ENCODE peak calls at places on chromosomes 6 and 20, in eight cellular contexts. A, H, B, M, I, N, R and D are unnamed samples. For H3K4me1, the result is how much of the 10 kb centered on the place peaks cover.

GRCh38 chr6:158686791-158687381 is 37.0 kb downstream of the SYTL3 start:
- DNase-seq in A (no peak), H (peak), B (no peak), M (no peak), I (peak), N (no peak), R (no peak), D (no peak)

GRCh38 chr6:136784271-136784664 is 8.0 kb downstream of the MAP3K5 start:
- DNase-seq in A (no peak), H (no peak), B (no peak), M (no peak), I (no peak), N (no peak), R (no peak), D (no peak)

GRCh38 chr6:658244-658643 is 1.3 kb upstream of the HUS1B start:
- DNase-seq in A (peak), H (no peak), B (peak), M (no peak), I (no peak), N (no peak), R (no peak), D (no peak)

GRCh38 chr20:51411867-51412266 is 130.7 kb downstream of the NFATC2 start:
- DNase-seq in A (no peak), H (no peak), B (peak), M (no peak), I (no peak), N (no peak), R (no peak), D (no peak)

GRCh38 chr6:165497472-165497871 is 165.6 kb downstream of the PDE10A start:
- DNase-seq in A (no peak), H (no peak), B (no peak), M (no peak), I (no peak), N (peak), R (no peak), D (no peak)

GRCh38 chr6:101226677-101227135 is 166.8 kb upstream of the GRIK2 start:
- DNase-seq in A (peak), H (no peak), B (peak), M (no peak), I (peak), N (peak), R (peak), D (no peak)

GRCh38 chr6:11632231-11632630 is 94.7 kb downstream of the TMEM170B start:
- DNase-seq in A (no peak), H (no peak), B (peak), M (peak), I (no peak), N (peak), R (no peak), D (no peak)

GRCh38 chr20:34772437-34772836 is 53.0 kb downstream of the NCOA6 start:
- DNase-seq in A (no peak), H (no peak), B (no peak), M (no peak), I (no peak), N (no peak), R (no peak), D (no peak)

GRCh38 chr6:148548065-148548748 is 198.6 kb upstream of the UST start:
- DNase-seq in A (peak), H (no peak), B (peak), M (no peak), I (no peak), N (no peak), R (peak), D (no peak)

GRCh38 chr6:161273356-161273751 is 507 bp downstream of the AGPAT4 start:
- DNase-seq in A (peak), H (peak), B (peak), M (peak), I (no peak), N (no peak), R (no peak), D (peak)

GRCh38 chr6:7052441-7052936 is 55.3 kb upstream of the RREB1 start:
- DNase-seq in A (peak), H (no peak), B (peak), M (peak), I (peak), N (peak), R (peak), D (peak)

GRCh38 chr6:128580224-128581110 is 60.1 kb upstream of the PTPRK start:
- DNase-seq in A (peak), H (no peak), B (no peak), M (no peak), I (no peak), N (no peak), R (no peak), D (no peak)

GRCh38 chr6:168163096-168163731 is 84.2 kb upstream of the FRMD1 start:
- DNase-seq in A (peak), H (no peak), B (no peak), M (no peak), I (no peak), N (no peak), R (peak), D (peak)

GRCh38 chr6:15441215-15441868 is 195.5 kb downstream of the JARID2 start:
- DNase-seq in A (peak), H (no peak), B (peak), M (no peak), I (no peak), N (peak), R (peak), D (no peak)

GRCh38 chr6:56009620-56010019 is 134.2 kb upstream of the BMP5 start:
- DNase-seq in A (no peak), H (no peak), B (no peak), M (no peak), I (no peak), N (no peak), R (no peak), D (no peak)

GRCh38 chr6:50922579-50923525 is 104.2 kb downstream of the TFAP2B start:
- DNase-seq in A (no peak), H (no peak), B (no peak), M (no peak), I (no peak), N (no peak), R (no peak), D (no peak)

GRCh38 chr6:74979065-74979766 is 226.6 kb downstream of the COL12A1 start:
- DNase-seq in A (no peak), H (no peak), B (no peak), M (no peak), I (no peak), N (no peak), R (no peak), D (no peak)

GRCh38 chr20:8082025-8082424 is 50.0 kb upstream of the PLCB1 start:
- DNase-seq in A (peak), H (no peak), B (peak), M (no peak), I (no peak), N (no peak), R (no peak), D (no peak)

GRCh38 chr6:398558-399078 is 7.1 kb downstream of the IRF4 start:
- DNase-seq in A (no peak), H (no peak), B (no peak), M (no peak), I (no peak), N (no peak), R (no peak), D (no peak)

GRCh38 chr6:82458147-82458546 is 94.5 kb downstream of the TPBG start:
- DNase-seq in A (no peak), H (no peak), B (no peak), M (no peak), I (no peak), N (peak), R (no peak), D (no peak)

GRCh38 chr6:94680672-94681212 is 896.6 kb upstream of the MANEA start:
- DNase-seq in A (no peak), H (no peak), B (no peak), M (no peak), I (no peak), N (no peak), R (no peak), D (no peak)

GRCh38 chr6:166008441-166009369 is 158.9 kb downstream of the TBXT start:
- DNase-seq in A (peak), H (no peak), B (no peak), M (no peak), I (no peak), N (no peak), R (peak), D (no peak)

GRCh38 chr6:138677538-138677937 is 96.0 kb upstream of the CCDC28A start:
- DNase-seq in A (no peak), H (no peak), B (no peak), M (no peak), I (no peak), N (no peak), R (no peak), D (no peak)

DNA sequence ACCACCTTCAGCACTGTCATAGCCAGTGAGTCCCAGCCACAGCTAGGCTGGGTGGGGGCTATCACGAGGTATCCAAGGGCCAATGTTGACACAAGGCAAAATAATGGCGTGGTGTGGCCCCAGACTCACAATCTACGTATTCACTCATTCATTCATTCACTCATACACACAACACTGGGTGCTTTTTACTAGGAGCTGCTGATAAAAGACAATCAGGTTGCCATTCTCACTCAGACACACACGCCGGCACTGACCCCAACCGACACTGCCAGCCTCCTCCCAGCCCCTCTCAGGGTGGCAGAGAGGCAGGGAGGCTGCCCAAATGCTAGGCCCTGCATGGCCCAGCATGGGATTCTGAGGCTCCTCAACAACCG is 1.5 kb upstream of the C20orf144 start:
- DNase-seq in A (no peak), H (no peak), B (no peak), M (peak), I (no peak), N (no peak), R (no peak), D (peak)
- H3K4me1 ChIP-seq in A (under half), H (under half), B (under half), M (under half), I (under half), N (under half), R (under half), D (under half)

GRCh38 chr20:1001981-1002681 is at the start of gene RSPO4:
- DNase-seq in A (no peak), H (no peak), B (no peak), M (no peak), I (no peak), N (no peak), R (no peak), D (no peak)
- H3K4me3 ChIP-seq in A (peak), H (no peak), B (no peak), M (peak), I (no peak), N (no peak), R (no peak), D (no peak)

DNA sequence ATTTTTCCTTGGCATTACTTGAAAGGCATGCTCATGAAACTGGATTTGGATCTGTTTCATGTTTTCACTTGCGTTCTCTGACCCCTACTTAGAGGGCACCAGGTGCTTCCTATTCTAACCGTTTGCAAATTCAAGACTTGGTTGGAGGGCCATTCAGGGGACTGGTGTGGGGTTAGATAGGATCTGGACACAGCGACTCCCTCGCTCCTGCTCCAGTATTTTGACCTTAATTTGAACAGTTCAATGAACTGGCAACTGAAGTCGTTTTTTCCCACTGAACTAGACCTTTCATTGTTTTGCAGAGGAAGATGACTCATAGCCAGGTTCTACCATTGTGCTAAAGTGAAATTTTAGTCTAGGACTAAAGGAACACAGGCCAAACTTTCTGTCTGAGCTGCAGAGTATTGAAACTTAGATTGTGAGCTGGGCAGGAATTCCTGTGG is 64.6 kb downstream of the UTRN start:
- DNase-seq in A (peak), H (no peak), B (peak), M (no peak), I (no peak), N (peak), R (no peak), D (no peak)
- H3K4me1 ChIP-seq in A (under half), H (half or more), B (under half), M (half or more), I (half or more), N (under half), R (under half), D (under half)

DNA sequence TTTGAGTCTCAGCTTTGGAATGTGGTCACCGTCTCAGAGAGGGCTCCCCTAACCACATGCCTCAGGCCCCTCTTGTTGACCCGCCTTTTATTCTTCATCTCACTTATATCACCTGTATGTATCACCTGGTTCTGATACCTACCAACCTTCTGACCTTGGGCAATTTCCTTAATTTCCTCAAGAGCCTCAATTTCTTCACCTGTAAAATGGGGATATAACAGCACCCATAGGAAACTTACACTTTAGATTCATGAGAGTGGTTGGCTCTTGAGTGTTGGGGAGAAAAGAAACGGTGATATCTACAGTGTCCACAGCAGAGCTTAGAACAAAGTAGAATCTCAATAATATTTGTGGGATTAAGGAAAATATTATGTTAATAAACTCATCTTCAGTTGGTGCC is 4.0 kb upstream of the DDX27 start:
- DNase-seq in A (no peak), H (no peak), B (no peak), M (no peak), I (no peak), N (no peak), R (no peak), D (no peak)
- H3K4me3 ChIP-seq in A (no peak), H (no peak), B (no peak), M (no peak), I (no peak), N (no peak), R (no peak), D (no peak)

DNA sequence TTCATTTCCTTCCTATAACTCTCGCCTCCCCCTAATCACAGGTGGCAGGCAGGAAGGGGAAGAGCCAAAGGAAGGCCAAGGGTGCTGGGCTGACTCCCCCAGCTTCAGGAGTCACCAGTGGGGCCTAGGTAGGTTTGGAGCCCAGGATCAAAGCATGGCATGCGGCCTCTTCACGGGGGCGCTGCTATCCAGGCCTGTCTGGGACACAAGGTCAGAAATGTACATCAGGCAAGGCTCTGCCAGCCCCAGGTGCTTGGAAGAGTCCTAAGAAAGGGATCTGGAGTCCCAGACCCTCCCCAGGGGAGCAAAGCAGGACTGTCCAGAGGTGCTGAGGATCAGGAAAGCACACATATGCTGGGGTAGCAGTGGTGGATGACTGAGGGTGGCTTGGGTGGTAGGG is 10.4 kb downstream of the PI16 start:
- DNase-seq in A (no peak), H (no peak), B (no peak), M (no peak), I (peak), N (no peak), R (no peak), D (no peak)
- H3K4me1 ChIP-seq in A (under half), H (under half), B (under half), M (under half), I (under half), N (under half), R (under half), D (under half)

GRCh38 chr20:62215991-62216635 is 4.0 kb downstream of the HRH3 start:
- DNase-seq in A (no peak), H (no peak), B (no peak), M (no peak), I (no peak), N (no peak), R (no peak), D (no peak)

GRCh38 chr20:62215020-62215990 is 4.8 kb downstream of the HRH3 start:
- DNase-seq in A (no peak), H (no peak), B (no peak), M (no peak), I (no peak), N (no peak), R (no peak), D (no peak)

GRCh38 chr20:62212309-62212708 is 7.8 kb downstream of the HRH3 start:
- DNase-seq in A (no peak), H (no peak), B (no peak), M (no peak), I (no peak), N (no peak), R (no peak), D (no peak)

GRCh38 chr20:62211769-62212288 is 8.2 kb downstream of the HRH3 start:
- DNase-seq in A (no peak), H (no peak), B (no peak), M (no peak), I (no peak), N (no peak), R (no peak), D (no peak)

GRCh38 chr20:62214067-62214466 is 6.0 kb downstream of the HRH3 start:
- DNase-seq in A (no peak), H (no peak), B (no peak), M (no peak), I (no peak), N (no peak), R (no peak), D (no peak)
- H3K4me3 ChIP-seq in A (no peak), H (no peak), B (no peak), M (no peak), I (no peak), N (no peak), R (no peak), D (no peak)

GRCh38 chr6:114319749-114320148 is 23.1 kb downstream of the HS3ST5 start:
- DNase-seq in A (no peak), H (no peak), B (no peak), M (no peak), I (no peak), N (no peak), R (no peak), D (no peak)
- H3K4me1 ChIP-seq in A (under half), H (under half), B (under half), M (under half), I (under half), N (under half), R (under half), D (under half)

GRCh38 chr20:46680684-46681031 is 8.6 kb downstream of the TP53RK start:
- DNase-seq in A (no peak), H (no peak), B (no peak), M (no peak), I (no peak), N (no peak), R (no peak), D (no peak)

GRCh38 chr20:46683620-46683938 is 5.7 kb downstream of the TP53RK start:
- DNase-seq in A (no peak), H (no peak), B (no peak), M (no peak), I (no peak), N (no peak), R (no peak), D (peak)

GRCh38 chr20:46683068-46683477 is 6.2 kb downstream of the TP53RK start:
- DNase-seq in A (peak), H (no peak), B (no peak), M (no peak), I (no peak), N (no peak), R (no peak), D (no peak)

GRCh38 chr20:46682063-46682821 is 7.0 kb downstream of the TP53RK start:
- DNase-seq in A (no peak), H (no peak), B (no peak), M (no peak), I (no peak), N (no peak), R (no peak), D (no peak)

GRCh38 chr20:46681032-46681854 is 8.0 kb downstream of the TP53RK start:
- DNase-seq in A (peak), H (peak), B (peak), M (no peak), I (no peak), N (peak), R (peak), D (no peak)
- H3K4me3 ChIP-seq in A (no peak), H (no peak), B (no peak), M (no peak), I (no peak), N (no peak), R (no peak), D (no peak)

DNA sequence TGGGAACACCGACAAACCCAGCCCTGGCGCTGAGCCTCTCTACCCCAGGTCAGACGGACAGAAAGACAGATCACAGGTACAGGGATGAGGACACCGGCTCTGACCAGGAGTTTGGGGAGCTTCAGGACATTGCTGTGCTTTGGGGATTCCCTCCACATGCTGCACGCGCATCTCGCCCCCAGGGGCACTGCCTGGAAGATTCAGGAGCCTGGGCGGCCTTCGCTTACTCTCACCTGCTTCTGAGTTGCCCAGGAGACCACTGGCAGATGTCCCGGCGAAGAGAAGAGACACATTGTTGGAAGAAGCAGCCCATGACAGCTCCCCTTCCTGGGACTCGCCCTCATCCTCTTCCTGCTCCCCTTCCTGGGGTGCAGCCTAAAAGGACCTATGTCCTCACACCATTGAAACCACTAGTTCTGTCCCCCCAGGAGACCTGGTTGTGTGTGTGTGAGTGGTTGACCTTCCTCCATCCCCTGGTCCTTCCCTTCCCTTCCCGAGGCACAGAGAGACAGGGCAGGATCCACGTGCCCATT is 15.3 kb downstream of the VEGFA start:
- DNase-seq in A (no peak), H (no peak), B (no peak), M (peak), I (no peak), N (no peak), R (no peak), D (no peak)
- H3K4me1 ChIP-seq in A (under half), H (under half), B (under half), M (under half), I (under half), N (under half), R (under half), D (under half)